ENCODE peak calls at places on chromosomes 7 and 10, in seven cellular contexts. K, W, O, Z, F, Y and P are unnamed samples.

GRCh38 chr10:97713828-97714400 is 384 bp downstream of the MARVELD1 start:
- DNase-seq in K (peak), Y (peak), F (peak), W (peak), Z (peak), O (peak), P (peak)

GRCh38 chr10:103564799-103565365 is 71.4 kb downstream of the NEURL1 start:
- DNase-seq in W (no peak), O (peak), F (no peak), Z (no peak), Y (peak), K (peak), P (peak)

GRCh38 chr10:5910323-5911100 is 20.5 kb downstream of the FBH1 start:
- DNase-seq in W (no peak), Z (no peak), F (peak), Y (no peak), O (no peak), K (no peak), P (no peak)

GRCh38 chr10:44030681-44031080 is 354.2 kb downstream of the CXCL12 start:
- DNase-seq in W (no peak), Z (no peak), O (no peak), Y (no peak), F (no peak), K (no peak), P (no peak)

GRCh38 chr10:29917311-29917710 is 142.1 kb downstream of the JCAD start:
- DNase-seq in Z (peak), W (no peak), K (no peak), Y (no peak), F (no peak), O (no peak), P (no peak)

GRCh38 chr10:50561816-50562215 is 61.9 kb downstream of the SGMS1 start:
- DNase-seq in W (no peak), F (no peak), Z (no peak), Y (peak), O (no peak), K (peak), P (peak)

GRCh38 chr10:27319752-27320561 is 79.4 kb upstream of the ACBD5 start:
- DNase-seq in Y (no peak), W (peak), O (peak), F (peak), K (peak), Z (peak), P (peak)

GRCh38 chr7:22667562-22668239 is 59.3 kb upstream of the IL6 start:
- DNase-seq in Z (peak), O (no peak), K (no peak), F (no peak), W (peak), Y (peak), P (peak)

GRCh38 chr10:62492012-62492869 is 118.1 kb downstream of the ZNF365 start:
- DNase-seq in Y (peak), Z (peak), K (no peak), O (peak), F (no peak), W (peak), P (peak)

GRCh38 chr7:156168434-156168833 is 356.2 kb upstream of the SHH start:
- DNase-seq in O (no peak), K (no peak), F (no peak), Z (no peak), W (no peak), Y (no peak), P (no peak)

GRCh38 chr7:90530263-90530662 is 60.8 kb downstream of the PTTG1IP2 start:
- DNase-seq in O (no peak), F (no peak), W (peak), Y (no peak), Z (no peak), K (no peak), P (peak)

GRCh38 chr10:42783181-42783549 is 570 bp downstream of the BMS1 start:
- DNase-seq in O (no peak), K (no peak), Y (peak), W (peak), F (no peak), Z (peak), P (peak)

GRCh38 chr10:123150229-123150985 is 2.5 kb downstream of the HMX2 start:
- DNase-seq in F (no peak), Y (no peak), W (no peak), K (no peak), Z (no peak), O (no peak), P (no peak)

GRCh38 chr10:71429929-71430328 is 33.2 kb downstream of the CDH23 start:
- DNase-seq in W (no peak), Y (no peak), Z (no peak), K (peak), O (no peak), F (no peak), P (no peak)
- TF ChIP-seq CTCF in W (no peak), Y (no peak), Z (peak), K (peak), O (peak), F (no peak), P (peak)

GRCh38 chr7:123057926-123058325 is 62.4 kb upstream of the TAS2R16 start:
- DNase-seq in F (no peak), W (no peak), O (no peak), K (no peak), Z (no peak), Y (no peak), P (no peak)

GRCh38 chr7:123051916-123052315 is 56.4 kb upstream of the TAS2R16 start:
- DNase-seq in O (no peak), W (no peak), Z (no peak), K (no peak), F (no peak), Y (no peak), P (no peak)

GRCh38 chr7:123060446-123060845 is 64.9 kb upstream of the TAS2R16 start:
- DNase-seq in F (no peak), Y (no peak), O (no peak), Z (no peak), K (no peak), W (no peak), P (no peak)

DNA sequence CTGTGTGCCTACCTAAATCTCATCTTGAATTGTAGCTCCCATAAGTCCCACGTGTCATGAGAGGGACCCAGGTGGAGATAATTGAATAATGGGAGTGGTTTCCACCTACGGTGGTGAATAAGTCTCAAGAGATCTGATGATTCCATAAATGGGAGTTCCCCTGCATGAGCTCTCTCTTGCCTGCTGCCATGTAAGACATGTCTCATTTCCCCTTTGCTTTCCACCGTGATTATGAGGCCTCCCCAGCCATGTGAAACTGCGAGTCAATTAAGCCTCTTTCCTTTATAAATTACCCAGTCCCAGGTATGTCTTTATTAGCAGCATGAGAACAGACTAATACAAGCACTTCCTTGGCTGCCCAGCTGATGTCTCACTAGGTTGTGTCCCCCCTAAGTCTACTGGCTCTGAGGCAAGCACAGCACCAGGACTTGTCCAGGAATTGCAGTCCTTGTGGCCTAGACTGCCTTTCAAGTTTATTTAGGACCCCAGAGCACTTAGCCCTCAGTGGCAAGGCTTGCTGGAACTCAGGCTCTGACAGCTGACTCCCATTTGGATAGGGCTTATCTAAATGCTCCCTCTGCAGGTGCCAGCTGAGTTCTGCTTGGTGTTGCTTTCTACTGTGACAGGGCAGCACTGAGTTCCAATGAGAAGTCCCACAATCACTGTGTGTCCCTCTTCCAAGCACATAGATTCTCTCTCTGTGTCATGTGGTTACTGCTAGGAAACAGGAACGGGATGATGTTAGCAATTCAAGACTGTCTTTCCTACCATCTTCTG is 59.0 kb upstream of the TAS2R16 start:
- DNase-seq in F (no peak), Z (peak), K (no peak), O (peak), Y (peak), W (no peak), P (peak)
- TF ChIP-seq CTCF in F (no peak), Z (peak), K (no peak), O (no peak), Y (peak), W (no peak), P (no peak)

GRCh38 chr10:86385806-86386205 is 19.2 kb upstream of the GRID1 start:
- DNase-seq in Z (no peak), K (no peak), F (peak), O (no peak), Y (peak), W (no peak), P (peak)
- TF ChIP-seq CTCF in Z (no peak), K (no peak), F (no peak), O (no peak), Y (no peak), W (no peak), P (no peak)

GRCh38 chr10:60140681-60141632 is 234.6 kb upstream of the CCDC6 start:
- DNase-seq in W (peak), O (peak), K (no peak), Y (peak), Z (no peak), F (peak), P (peak)

GRCh38 chr10:60144099-60144498 is 237.7 kb upstream of the CCDC6 start:
- DNase-seq in O (no peak), K (no peak), Y (no peak), Z (no peak), F (no peak), W (no peak), P (no peak)

GRCh38 chr10:60142736-60143135 is 236.4 kb upstream of the CCDC6 start:
- DNase-seq in F (no peak), Z (no peak), Y (peak), W (no peak), K (no peak), O (no peak), P (no peak)

GRCh38 chr10:60139798-60140566 is 233.6 kb upstream of the CCDC6 start:
- DNase-seq in W (peak), Z (peak), K (no peak), F (no peak), O (peak), Y (peak), P (peak)

GRCh38 chr10:60141916-60142559 is 235.7 kb upstream of the CCDC6 start:
- DNase-seq in F (no peak), Z (no peak), W (no peak), K (no peak), Y (no peak), O (no peak), P (no peak)
- TF ChIP-seq CTCF in F (no peak), Z (no peak), W (no peak), K (no peak), Y (peak), O (no peak), P (no peak)

GRCh38 chr7:31129067-31129466 is 77.0 kb downstream of the ADCYAP1R1 start:
- DNase-seq in Z (no peak), O (no peak), Y (peak), K (no peak), F (no peak), W (no peak), P (peak)
- TF ChIP-seq CTCF in Z (no peak), O (no peak), Y (peak), K (no peak), F (no peak), W (no peak), P (no peak)

DNA sequence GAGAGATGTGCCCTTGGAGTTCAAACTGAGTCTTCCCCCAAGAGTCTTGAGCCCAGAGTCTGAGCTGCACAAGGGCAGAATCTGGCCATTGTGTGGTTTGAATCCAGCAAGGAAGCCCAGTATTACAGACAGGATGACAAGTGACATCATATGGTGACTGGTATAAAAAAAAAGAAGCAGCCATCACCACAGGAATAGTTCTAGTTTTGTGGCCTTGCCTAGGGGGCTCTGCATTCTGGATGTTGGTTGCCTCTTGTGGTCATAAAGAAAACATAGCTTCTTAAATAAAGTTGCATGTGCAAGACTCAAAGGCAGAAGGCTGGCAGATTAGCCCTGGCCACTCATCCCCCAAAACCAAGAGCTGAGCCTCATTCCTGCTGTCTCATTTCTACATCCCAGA is 16.8 kb upstream of the LRRC72 start:
- DNase-seq in F (no peak), W (no peak), Y (no peak), Z (no peak), O (no peak), K (no peak), P (no peak)
- TF ChIP-seq CTCF in F (no peak), W (no peak), Y (no peak), Z (no peak), O (no peak), K (no peak), P (no peak)

GRCh38 chr7:96621932-96622331 is 87.7 kb downstream of the SEM1 start:
- DNase-seq in W (no peak), K (no peak), Z (no peak), O (no peak), Y (no peak), F (no peak), P (no peak)
- TF ChIP-seq CTCF in W (no peak), K (no peak), Z (no peak), O (no peak), Y (no peak), F (no peak), P (no peak)

DNA sequence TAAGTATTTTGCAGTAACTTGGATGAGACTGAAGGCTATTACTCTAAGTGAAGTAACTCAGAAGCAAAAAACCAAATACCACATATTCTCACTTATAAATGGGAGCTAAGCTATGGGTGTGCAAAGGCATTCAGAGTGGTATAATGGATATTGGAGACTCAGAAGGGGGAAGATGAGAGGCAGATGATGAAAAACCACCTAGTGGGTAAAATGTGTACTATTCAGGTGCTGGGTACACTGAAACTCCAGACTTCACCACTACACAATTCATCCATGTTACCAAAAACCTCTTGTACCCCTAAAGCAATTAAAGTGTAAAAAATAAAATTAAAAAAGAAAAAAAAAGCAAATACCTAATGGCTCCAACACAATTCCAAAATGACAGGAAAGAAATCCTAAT is 351.7 kb downstream of the NXPH1 start:
- DNase-seq in O (no peak), W (no peak), Z (no peak), F (no peak), K (no peak), Y (no peak), P (no peak)
- TF ChIP-seq CTCF in O (no peak), W (no peak), Z (no peak), F (no peak), K (no peak), Y (no peak), P (no peak)

DNA sequence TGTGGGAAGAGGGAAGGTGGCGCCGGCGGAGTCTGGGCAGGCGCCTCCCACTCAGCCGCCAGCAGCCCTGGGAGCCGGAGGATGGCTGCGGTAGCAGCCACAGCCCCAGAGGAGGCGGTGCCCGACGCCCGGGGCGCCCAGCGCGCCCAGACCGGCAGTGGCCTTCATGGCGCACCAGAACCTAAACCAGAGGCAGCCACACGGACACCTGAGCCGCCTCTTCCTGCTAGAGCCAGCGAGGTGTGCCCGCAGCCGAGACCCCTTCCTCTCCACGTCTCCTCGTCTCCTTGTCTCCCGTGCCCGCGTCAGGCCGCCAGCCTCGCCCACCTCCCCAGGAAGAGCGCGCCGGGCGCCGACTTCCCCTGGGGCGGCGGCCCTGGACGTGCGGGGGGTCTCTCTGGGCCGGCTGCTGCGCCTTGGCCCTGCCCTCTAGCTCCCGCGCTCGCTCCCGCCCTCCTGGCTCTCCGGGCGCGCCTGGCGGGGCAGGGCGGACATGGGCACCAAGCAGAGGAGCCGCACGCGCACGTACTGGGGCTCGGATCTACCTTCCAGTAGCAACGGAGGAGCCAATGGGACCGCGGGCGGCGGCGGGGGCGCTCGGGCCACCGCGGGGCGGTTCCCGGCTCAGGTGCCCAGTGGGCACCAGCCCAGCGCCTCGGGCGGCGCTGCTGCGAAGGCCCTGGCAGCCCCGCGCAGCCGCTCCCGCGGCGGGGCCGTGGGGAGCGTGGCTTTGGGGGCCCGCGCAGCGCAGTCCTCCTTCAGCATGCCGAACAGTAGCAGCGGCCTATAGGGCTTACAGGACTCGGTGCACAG is 33.0 kb upstream of the SFTPD start:
- DNase-seq in Y (peak), O (peak), Z (peak), F (peak), K (peak), W (peak), P (peak)
- TF ChIP-seq CTCF in Y (peak), O (peak), Z (peak), F (no peak), K (no peak), W (no peak), P (no peak)

GRCh38 chr7:134722786-134723322 is 56.6 kb upstream of the CALD1 start:
- DNase-seq in O (no peak), K (no peak), F (peak), Z (no peak), Y (no peak), W (no peak), P (no peak)

GRCh38 chr7:134726581-134726980 is 52.9 kb upstream of the CALD1 start:
- DNase-seq in Z (no peak), F (peak), O (no peak), Y (no peak), K (no peak), W (peak), P (no peak)

GRCh38 chr7:134723904-134724303 is 55.5 kb upstream of the CALD1 start:
- DNase-seq in Y (no peak), O (no peak), Z (no peak), K (no peak), F (no peak), W (no peak), P (no peak)

GRCh38 chr7:134727711-134728110 is 51.7 kb upstream of the CALD1 start:
- DNase-seq in F (no peak), O (no peak), Z (no peak), W (peak), K (no peak), Y (no peak), P (no peak)

DNA sequence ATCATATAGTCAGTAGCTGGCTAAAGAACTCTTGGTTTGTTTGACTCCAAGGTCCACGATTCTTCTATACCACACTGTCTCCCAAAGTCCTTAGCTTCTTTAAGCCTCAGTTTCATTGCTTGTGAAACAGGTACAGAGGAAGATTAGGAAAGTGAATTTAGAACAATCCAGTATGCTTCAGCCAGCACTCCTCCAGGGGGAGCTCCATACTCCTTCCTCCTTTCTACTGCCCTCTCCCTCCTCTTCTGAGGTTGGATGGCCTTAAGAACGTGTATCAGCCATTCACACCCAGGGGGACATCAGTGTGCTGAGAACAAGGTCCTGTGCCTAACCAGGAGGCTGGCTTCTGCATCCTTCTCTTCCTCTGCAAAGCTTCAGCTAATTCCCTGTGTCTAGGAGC is 54.8 kb upstream of the CALD1 start:
- DNase-seq in F (no peak), W (peak), Z (peak), Y (peak), O (no peak), K (no peak), P (peak)
- TF ChIP-seq CTCF in F (peak), W (peak), Z (peak), Y (peak), O (peak), K (peak), P (peak)